ENCODE peak calls at places on chromosomes 12 and 14, in seven cellular contexts. O, F, E, R, Q, K and X are unnamed samples.

GRCh38 chr14:81837304-81837703 is 303.7 kb upstream of the SEL1L start:
- DNase-seq in R (no peak), O (no peak), E (no peak), K (no peak), Q (no peak), F (no peak), X (no peak)

GRCh38 chr12:85920324-85920947 is 46.3 kb downstream of the NTS start:
- DNase-seq in E (no peak), F (no peak), Q (peak), O (no peak), K (no peak), R (no peak), X (no peak)

GRCh38 chr14:100880271-100881101 is 23.0 kb downstream of the RTL1 start:
- DNase-seq in F (no peak), K (no peak), Q (no peak), E (no peak), O (no peak), R (no peak), X (no peak)

GRCh38 chr12:121805171-121805687 is 1.4 kb downstream of the SETD1B start:
- DNase-seq in F (no peak), Q (no peak), E (peak), O (no peak), R (no peak), K (no peak), X (no peak)

GRCh38 chr12:121095544-121096198 is 37.0 kb upstream of the P2RX7 start:
- DNase-seq in Q (peak), K (peak), O (peak), F (peak), E (peak), R (peak), X (no peak)

GRCh38 chr12:108594323-108594903 is 3.5 kb downstream of the TMEM119 start:
- DNase-seq in K (no peak), E (no peak), R (no peak), F (no peak), Q (no peak), O (no peak), X (no peak)

GRCh38 chr12:50825372-50825838 is 17.3 kb upstream of the TMPRSS12 start:
- DNase-seq in K (peak), F (no peak), R (no peak), E (no peak), O (no peak), Q (peak), X (no peak)

GRCh38 chr14:37559386-37559785 is 35.7 kb downstream of the FOXA1 start:
- DNase-seq in R (no peak), Q (no peak), K (no peak), O (no peak), E (no peak), F (no peak), X (no peak)

GRCh38 chr14:93320489-93320888 is 12.3 kb downstream of the BTBD7 start:
- DNase-seq in K (no peak), R (no peak), Q (no peak), O (no peak), F (no peak), E (no peak), X (no peak)

GRCh38 chr12:47216150-47216677 is 136.5 kb upstream of the AMIGO2 start:
- DNase-seq in R (peak), O (no peak), E (no peak), F (no peak), K (peak), Q (peak), X (no peak)

GRCh38 chr12:938810-939209 is 10.7 kb downstream of the RAD52 start:
- DNase-seq in O (no peak), F (no peak), R (no peak), E (no peak), K (no peak), Q (no peak), X (no peak)

GRCh38 chr12:100539209-100539608 is 34.3 kb upstream of the GAS2L3 start:
- DNase-seq in R (no peak), Q (peak), K (no peak), F (no peak), O (no peak), E (no peak), X (no peak)

GRCh38 chr12:10102322-10102721 is 3.5 kb upstream of the CLEC1A start:
- DNase-seq in F (peak), K (no peak), R (no peak), Q (no peak), O (no peak), E (no peak), X (no peak)

GRCh38 chr12:114434341-114434740 is 28.4 kb upstream of the TBX5 start:
- DNase-seq in F (no peak), E (no peak), O (no peak), K (no peak), Q (no peak), R (no peak), X (no peak)

GRCh38 chr12:4553943-4554342 is 8.1 kb upstream of the DYRK4 start:
- DNase-seq in F (no peak), O (no peak), Q (no peak), E (no peak), K (no peak), R (no peak), X (no peak)

GRCh38 chr14:35215110-35215872 is 76.9 kb upstream of the PSMA6 start:
- DNase-seq in R (peak), Q (no peak), O (no peak), F (no peak), E (no peak), K (no peak), X (no peak)

GRCh38 chr12:111406474-111407370 is 999 bp downstream of the SH2B3 start:
- DNase-seq in R (no peak), F (peak), E (no peak), Q (peak), K (peak), O (peak), X (no peak)

GRCh38 chr12:3152892-3153291 is 75.7 kb downstream of the TSPAN9 start:
- DNase-seq in Q (no peak), F (no peak), O (peak), K (no peak), R (no peak), E (no peak), X (no peak)

GRCh38 chr12:109912790-109913189 is 12.7 kb downstream of the TCHP start:
- DNase-seq in F (no peak), R (no peak), E (no peak), O (no peak), Q (no peak), K (no peak), X (no peak)

GRCh38 chr14:73633517-73634332 is 11.1 kb upstream of the DNAL1 start:
- DNase-seq in E (peak), O (peak), Q (peak), K (peak), R (peak), F (peak), X (no peak)
- H3K27ac ChIP-seq in E (peak), O (peak), Q (no peak), K (peak), R (peak), F (peak), X (peak)

GRCh38 chr12:66302827-66303169 is 505 bp downstream of the HELB start:
- DNase-seq in O (no peak), E (no peak), F (no peak), K (no peak), Q (no peak), R (no peak), X (no peak)

GRCh38 chr12:66301944-66302826 is at the start of gene HELB:
- DNase-seq in Q (peak), F (peak), K (peak), O (peak), R (peak), E (peak), X (peak)

GRCh38 chr12:66304296-66304915 is 2.1 kb downstream of the HELB start:
- DNase-seq in F (no peak), E (no peak), K (peak), R (no peak), Q (peak), O (no peak), X (no peak)
- H3K27ac ChIP-seq in F (no peak), E (no peak), K (peak), R (no peak), Q (peak), O (no peak), X (no peak)

DNA sequence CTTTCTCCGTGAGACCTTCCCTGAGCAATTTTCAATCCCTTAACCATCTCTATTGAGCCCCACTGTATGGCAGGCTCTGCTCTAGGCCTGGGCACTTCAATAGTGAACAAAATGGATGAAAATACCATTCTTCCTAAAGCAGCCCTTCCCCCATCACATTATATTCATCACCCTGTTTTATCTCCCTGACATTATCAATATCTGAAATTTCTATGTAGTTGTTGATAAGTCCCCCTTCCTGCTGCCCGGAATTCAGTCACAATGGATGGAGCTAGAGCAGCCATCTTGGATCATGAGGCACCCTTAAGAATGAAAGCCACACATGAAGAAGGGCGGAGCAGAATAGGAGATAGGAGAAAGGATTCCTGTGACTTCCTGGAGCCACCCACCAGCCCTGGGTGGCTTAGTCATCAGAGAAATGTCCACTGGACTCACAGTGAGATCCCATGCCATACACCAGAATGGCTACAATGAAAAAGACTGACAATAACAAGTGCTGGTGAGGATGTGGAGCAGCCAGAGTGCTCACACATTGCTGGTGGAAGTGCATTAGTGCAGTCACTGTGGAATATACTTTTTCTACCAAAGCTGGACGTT is 33.9 kb downstream of the SCARB1 start:
- DNase-seq in O (no peak), K (no peak), Q (no peak), E (no peak), R (no peak), F (no peak), X (no peak)
- H3K27ac ChIP-seq in O (no peak), K (no peak), Q (no peak), E (no peak), R (no peak), F (no peak), X (no peak)

GRCh38 chr12:56078931-56079728 is 835 bp upstream of the ERBB3 start:
- DNase-seq in R (peak), E (peak), K (peak), Q (peak), F (peak), O (peak), X (peak)

GRCh38 chr12:56079729-56080555 is at the start of gene ERBB3:
- DNase-seq in Q (peak), F (peak), R (peak), O (peak), E (peak), K (peak), X (peak)

GRCh38 chr12:56080556-56081138 is 682 bp downstream of the ERBB3 start:
- DNase-seq in R (no peak), K (no peak), E (no peak), O (no peak), F (no peak), Q (no peak), X (no peak)

GRCh38 chr12:56081393-56082347 is 1.7 kb downstream of the ERBB3 start:
- DNase-seq in E (no peak), R (no peak), Q (no peak), F (no peak), O (no peak), K (no peak), X (no peak)

GRCh38 chr12:56078427-56078826 is 1.5 kb upstream of the ERBB3 start:
- DNase-seq in O (no peak), R (no peak), K (no peak), E (no peak), Q (no peak), F (no peak), X (no peak)
- H3K27ac ChIP-seq in O (peak), R (peak), K (no peak), E (no peak), Q (no peak), F (peak), X (peak)